ENCODE peak calls at places on chromosomes 5 and 9, in seven cellular contexts. One of them, this sample, is unnamed.

GRCh38 chr5:308672-309271 is 12.7 kb upstream of the AHRR start:
- DNase-seq in sigmoid colon: no peak
- DNase-seq in activated naive CD8-positive, alpha-beta T cell treated with anti-CD3 and anti-CD28 coated beads, Interleukin-2, amount 50 U/mL, for 24 hours: no peak
- DNase-seq in RCC 7860: peak; percentile 56
- DNase-seq in brain microvascular endothelial cell: peak; percentile 21
- DNase-seq in mammary epithelial cell: no peak
- DNase-seq in SJSA1: peak; percentile 16
- DNase-seq in this sample: no peak

GRCh38 chr9:121640076-121640475 is 11.4 kb upstream of the DAB2IP start:
- DNase-seq in activated naive CD8-positive, alpha-beta T cell treated with anti-CD3 and anti-CD28 coated beads, Interleukin-2, amount 50 U/mL, for 24 hours: peak; percentile 59
- DNase-seq in mammary epithelial cell: no peak
- DNase-seq in SJSA1: no peak
- DNase-seq in RCC 7860: no peak
- DNase-seq in sigmoid colon: peak; percentile 82
- DNase-seq in brain microvascular endothelial cell: no peak
- DNase-seq in this sample: no peak

GRCh38 chr5:90293931-90294330 is 115.6 kb downstream of the CETN3 start:
- DNase-seq in brain microvascular endothelial cell: peak; percentile 89
- DNase-seq in activated naive CD8-positive, alpha-beta T cell treated with anti-CD3 and anti-CD28 coated beads, Interleukin-2, amount 50 U/mL, for 24 hours: no peak
- DNase-seq in RCC 7860: peak; percentile 5
- DNase-seq in mammary epithelial cell: no peak
- DNase-seq in sigmoid colon: no peak
- DNase-seq in SJSA1: peak; percentile 60
- DNase-seq in this sample: no peak

GRCh38 chr5:141398608-141399007 is 861 bp downstream of the PCDHGB5 start:
- DNase-seq in mammary epithelial cell: no peak
- DNase-seq in activated naive CD8-positive, alpha-beta T cell treated with anti-CD3 and anti-CD28 coated beads, Interleukin-2, amount 50 U/mL, for 24 hours: no peak
- DNase-seq in SJSA1: no peak
- DNase-seq in sigmoid colon: no peak
- DNase-seq in RCC 7860: no peak
- DNase-seq in brain microvascular endothelial cell: no peak
- DNase-seq in this sample: no peak

GRCh38 chr9:114434878-114435311 is 47.1 kb upstream of the AKNA start:
- DNase-seq in mammary epithelial cell: peak; percentile 41
- DNase-seq in RCC 7860: peak; percentile 18
- DNase-seq in brain microvascular endothelial cell: peak; percentile 17
- DNase-seq in activated naive CD8-positive, alpha-beta T cell treated with anti-CD3 and anti-CD28 coated beads, Interleukin-2, amount 50 U/mL, for 24 hours: no peak
- DNase-seq in SJSA1: peak; percentile 6
- DNase-seq in sigmoid colon: no peak
- DNase-seq in this sample: no peak

GRCh38 chr5:150694638-150695037 is 6.2 kb downstream of the RBM22 start:
- DNase-seq in SJSA1: no peak
- DNase-seq in brain microvascular endothelial cell: peak; percentile 26
- DNase-seq in RCC 7860: peak; percentile 36
- DNase-seq in activated naive CD8-positive, alpha-beta T cell treated with anti-CD3 and anti-CD28 coated beads, Interleukin-2, amount 50 U/mL, for 24 hours: no peak
- DNase-seq in mammary epithelial cell: peak; percentile 9
- DNase-seq in sigmoid colon: no peak
- DNase-seq in this sample: no peak

GRCh38 chr9:71504636-71505035 is 263.7 kb downstream of the CEMIP2 start:
- DNase-seq in RCC 7860: peak; percentile 49
- DNase-seq in SJSA1: no peak
- DNase-seq in brain microvascular endothelial cell: no peak
- DNase-seq in mammary epithelial cell: peak; percentile 92
- DNase-seq in activated naive CD8-positive, alpha-beta T cell treated with anti-CD3 and anti-CD28 coated beads, Interleukin-2, amount 50 U/mL, for 24 hours: no peak
- DNase-seq in sigmoid colon: no peak
- DNase-seq in this sample: no peak

GRCh38 chr5:80225954-80226353 is 29.9 kb downstream of the SERINC5 start:
- DNase-seq in SJSA1: no peak
- DNase-seq in sigmoid colon: no peak
- DNase-seq in mammary epithelial cell: no peak
- DNase-seq in activated naive CD8-positive, alpha-beta T cell treated with anti-CD3 and anti-CD28 coated beads, Interleukin-2, amount 50 U/mL, for 24 hours: no peak
- DNase-seq in brain microvascular endothelial cell: no peak
- DNase-seq in RCC 7860: no peak
- DNase-seq in this sample: no peak

GRCh38 chr5:131541071-131541470 is 94.0 kb downstream of the RAPGEF6 start:
- DNase-seq in RCC 7860: peak; percentile 75
- DNase-seq in brain microvascular endothelial cell: no peak
- DNase-seq in activated naive CD8-positive, alpha-beta T cell treated with anti-CD3 and anti-CD28 coated beads, Interleukin-2, amount 50 U/mL, for 24 hours: no peak
- DNase-seq in mammary epithelial cell: peak; percentile 12
- DNase-seq in SJSA1: no peak
- DNase-seq in sigmoid colon: no peak
- DNase-seq in this sample: no peak

GRCh38 chr5:127041571-127041970 is 11.2 kb upstream of the MARCHF3 start:
- DNase-seq in SJSA1: no peak
- DNase-seq in RCC 7860: no peak
- DNase-seq in activated naive CD8-positive, alpha-beta T cell treated with anti-CD3 and anti-CD28 coated beads, Interleukin-2, amount 50 U/mL, for 24 hours: no peak
- DNase-seq in brain microvascular endothelial cell: no peak
- DNase-seq in sigmoid colon: no peak
- DNase-seq in mammary epithelial cell: peak; percentile 37
- DNase-seq in this sample: no peak

GRCh38 chr9:89405832-89406231 is 87.5 kb downstream of the SECISBP2 start:
- DNase-seq in sigmoid colon: no peak
- DNase-seq in RCC 7860: no peak
- DNase-seq in activated naive CD8-positive, alpha-beta T cell treated with anti-CD3 and anti-CD28 coated beads, Interleukin-2, amount 50 U/mL, for 24 hours: no peak
- DNase-seq in SJSA1: no peak
- DNase-seq in brain microvascular endothelial cell: no peak
- DNase-seq in mammary epithelial cell: no peak
- DNase-seq in this sample: no peak

GRCh38 chr9:124368692-124369091 is 46.5 kb downstream of the PSMB7 start:
- DNase-seq in brain microvascular endothelial cell: no peak
- DNase-seq in SJSA1: no peak
- DNase-seq in mammary epithelial cell: no peak
- DNase-seq in activated naive CD8-positive, alpha-beta T cell treated with anti-CD3 and anti-CD28 coated beads, Interleukin-2, amount 50 U/mL, for 24 hours: no peak
- DNase-seq in RCC 7860: no peak
- DNase-seq in sigmoid colon: no peak
- DNase-seq in this sample: no peak

GRCh38 chr9:93111001-93111370 is 15.0 kb downstream of the CARD19 start:
- DNase-seq in activated naive CD8-positive, alpha-beta T cell treated with anti-CD3 and anti-CD28 coated beads, Interleukin-2, amount 50 U/mL, for 24 hours: no peak
- DNase-seq in RCC 7860: no peak
- DNase-seq in sigmoid colon: peak; percentile 56
- DNase-seq in mammary epithelial cell: no peak
- DNase-seq in SJSA1: no peak
- DNase-seq in brain microvascular endothelial cell: no peak
- DNase-seq in this sample: no peak

GRCh38 chr9:127968717-127969383 is 11.9 kb downstream of the EEIG1 start:
- DNase-seq in sigmoid colon: peak; percentile 93
- DNase-seq in brain microvascular endothelial cell: peak; percentile 76
- DNase-seq in SJSA1: no peak
- DNase-seq in activated naive CD8-positive, alpha-beta T cell treated with anti-CD3 and anti-CD28 coated beads, Interleukin-2, amount 50 U/mL, for 24 hours: no peak
- DNase-seq in mammary epithelial cell: peak; percentile 75
- DNase-seq in RCC 7860: peak; percentile 43
- DNase-seq in this sample: no peak

GRCh38 chr5:179413711-179414458 is 68.6 kb upstream of the ADAMTS2 start:
- DNase-seq in brain microvascular endothelial cell: no peak
- DNase-seq in RCC 7860: no peak
- DNase-seq in sigmoid colon: no peak
- DNase-seq in activated naive CD8-positive, alpha-beta T cell treated with anti-CD3 and anti-CD28 coated beads, Interleukin-2, amount 50 U/mL, for 24 hours: no peak
- DNase-seq in SJSA1: no peak
- DNase-seq in mammary epithelial cell: no peak
- DNase-seq in this sample: no peak

GRCh38 chr9:5112109-5112592 is 73.3 kb downstream of the INSL6 start:
- DNase-seq in brain microvascular endothelial cell: no peak
- DNase-seq in mammary epithelial cell: no peak
- DNase-seq in sigmoid colon: peak; percentile 62
- DNase-seq in RCC 7860: no peak
- DNase-seq in activated naive CD8-positive, alpha-beta T cell treated with anti-CD3 and anti-CD28 coated beads, Interleukin-2, amount 50 U/mL, for 24 hours: no peak
- DNase-seq in SJSA1: no peak
- DNase-seq in this sample: no peak

GRCh38 chr5:79069488-79070001 is at the start of the genes BHMT2 and DMGDH:
- DNase-seq in RCC 7860: peak; percentile 40
- DNase-seq in brain microvascular endothelial cell: peak; percentile 13
- DNase-seq in sigmoid colon: peak; percentile 66
- DNase-seq in SJSA1: no peak
- DNase-seq in mammary epithelial cell: no peak
- DNase-seq in activated naive CD8-positive, alpha-beta T cell treated with anti-CD3 and anti-CD28 coated beads, Interleukin-2, amount 50 U/mL, for 24 hours: peak; percentile 13
- DNase-seq in this sample: no peak

GRCh38 chr9:8412327-8412726 is 612.7 kb upstream of the DMAC1 start:
- DNase-seq in sigmoid colon: no peak
- DNase-seq in SJSA1: no peak
- DNase-seq in activated naive CD8-positive, alpha-beta T cell treated with anti-CD3 and anti-CD28 coated beads, Interleukin-2, amount 50 U/mL, for 24 hours: no peak
- DNase-seq in mammary epithelial cell: no peak
- DNase-seq in brain microvascular endothelial cell: no peak
- DNase-seq in RCC 7860: no peak
- DNase-seq in this sample: no peak

This sample was measured in brain pericyte.